ENCODE peak calls at places on chromosomes 2 and 18, in five cellular contexts. X is colonic mucosa; S is OCI-LY7; H is testis; F is effector memory CD4-positive, alpha-beta T cell. V is an unnamed sample. For H3K9me3, the result is how much of the 10 kb centered on the place peaks cover.

GRCh38 chr2:197538412-197538811 is 22.5 kb downstream of the MOB4 start:
- DNase-seq in X (no peak), S (no peak), H (no peak), F (no peak), V (no peak)

GRCh38 chr2:184598313-184599053 is at the start of gene ZNF804A:
- DNase-seq in X (peak), S (peak), H (peak), F (no peak), V (peak)

GRCh38 chr18:48825101-48825745 is 125.5 kb downstream of the SMAD7 start:
- DNase-seq in X (peak), S (no peak), H (no peak), F (no peak), V (peak)

GRCh38 chr18:37252854-37253396 is 312.7 kb downstream of the CELF4 start:
- DNase-seq in X (no peak), S (no peak), H (no peak), F (no peak), V (no peak)

GRCh38 chr2:118292991-118293390 is 204.7 kb downstream of the INSIG2 start:
- DNase-seq in X (no peak), S (no peak), H (no peak), F (no peak), V (no peak)

GRCh38 chr2:71347517-71347916 is 15.9 kb downstream of the ZNF638 start:
- DNase-seq in X (no peak), S (peak), H (no peak), F (no peak), V (no peak)

GRCh38 chr18:55927831-55928230 is 339.8 kb upstream of the TCF4 start:
- DNase-seq in X (no peak), S (no peak), H (no peak), F (no peak), V (no peak)

GRCh38 chr2:6674381-6674780 is 191.3 kb downstream of the CMPK2 start:
- DNase-seq in X (no peak), S (no peak), H (no peak), F (no peak), V (no peak)

GRCh38 chr2:179201884-179202283 is 62.7 kb downstream of the SESTD1 start:
- DNase-seq in X (no peak), S (peak), H (no peak), F (no peak), V (no peak)

GRCh38 chr2:63425079-63425416 is 163.2 kb downstream of the WDPCP start:
- DNase-seq in X (no peak), S (no peak), H (no peak), F (no peak), V (no peak)

GRCh38 chr2:115161531-115162453 is 719.4 kb downstream of the DPP10 start:
- DNase-seq in X (peak), S (no peak), H (peak), F (no peak), V (no peak)

DNA sequence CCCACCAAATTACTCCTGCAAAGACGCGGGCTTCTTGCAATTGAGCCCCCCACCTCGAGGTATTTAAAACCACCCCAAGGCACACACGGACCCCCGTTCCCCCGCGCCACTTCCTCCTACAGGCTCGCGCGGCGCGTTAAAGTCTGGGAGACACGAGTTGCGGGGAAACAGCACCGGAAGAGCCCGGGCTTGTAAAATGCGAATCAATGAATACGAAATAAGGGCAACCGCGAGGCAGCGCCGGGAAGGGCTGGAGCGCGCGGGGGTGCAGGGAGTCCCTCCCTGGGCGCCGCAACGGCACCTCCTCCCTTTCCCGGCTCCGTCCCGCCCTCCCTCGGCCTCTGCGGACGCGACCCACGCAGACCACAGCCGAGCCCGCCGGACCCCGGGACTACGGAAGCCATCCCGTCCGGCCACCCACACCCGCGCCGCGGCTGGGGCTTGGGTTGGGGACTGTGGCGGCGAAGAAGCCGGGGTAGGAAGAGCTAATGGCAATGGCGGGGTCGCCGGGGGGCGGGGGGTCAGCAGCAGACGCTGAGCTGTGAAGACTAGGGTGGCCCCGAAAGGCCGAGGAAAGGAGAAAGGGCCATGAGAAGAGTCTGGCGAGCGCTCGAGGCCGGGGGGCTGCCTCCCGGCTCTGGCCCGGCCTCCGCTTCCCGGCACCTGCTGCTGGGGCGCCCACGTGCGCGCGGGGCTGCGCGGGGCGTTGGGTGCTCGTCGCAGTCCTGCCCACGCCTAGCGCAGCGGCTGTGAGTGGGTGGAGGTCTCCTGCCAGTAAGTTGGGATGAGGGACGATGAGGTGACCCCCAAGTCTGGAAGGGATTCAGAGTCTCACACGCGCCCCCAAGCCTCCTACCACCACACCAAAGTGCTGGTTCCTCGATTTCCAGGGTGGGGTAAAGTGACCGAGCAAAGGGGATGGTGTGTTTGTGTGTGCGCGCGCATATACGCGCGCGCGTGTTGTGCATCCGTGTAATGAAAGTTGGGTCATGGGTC is 1.2 kb upstream of the NETO1 start:
- DNase-seq in X (no peak), S (no peak), H (no peak), F (no peak), V (no peak)
- H3K27ac ChIP-seq in X (no peak), S (no peak), H (no peak), F (no peak), V (no peak)

GRCh38 chr2:173048530-173048900 is 27.1 kb upstream of the MAP3K20 start:
- DNase-seq in X (no peak), S (no peak), H (no peak), F (no peak), V (no peak)
- H3K9me3 ChIP-seq in X (under half), S (under half), H (under half), F (under half), V (under half)

GRCh38 chr18:14098428-14098827 is 33.8 kb downstream of the ZNF519 start:
- DNase-seq in X (no peak), S (no peak), H (no peak), F (no peak), V (no peak)
- H3K27ac ChIP-seq in X (no peak), S (no peak), H (no peak), F (no peak), V (no peak)

DNA sequence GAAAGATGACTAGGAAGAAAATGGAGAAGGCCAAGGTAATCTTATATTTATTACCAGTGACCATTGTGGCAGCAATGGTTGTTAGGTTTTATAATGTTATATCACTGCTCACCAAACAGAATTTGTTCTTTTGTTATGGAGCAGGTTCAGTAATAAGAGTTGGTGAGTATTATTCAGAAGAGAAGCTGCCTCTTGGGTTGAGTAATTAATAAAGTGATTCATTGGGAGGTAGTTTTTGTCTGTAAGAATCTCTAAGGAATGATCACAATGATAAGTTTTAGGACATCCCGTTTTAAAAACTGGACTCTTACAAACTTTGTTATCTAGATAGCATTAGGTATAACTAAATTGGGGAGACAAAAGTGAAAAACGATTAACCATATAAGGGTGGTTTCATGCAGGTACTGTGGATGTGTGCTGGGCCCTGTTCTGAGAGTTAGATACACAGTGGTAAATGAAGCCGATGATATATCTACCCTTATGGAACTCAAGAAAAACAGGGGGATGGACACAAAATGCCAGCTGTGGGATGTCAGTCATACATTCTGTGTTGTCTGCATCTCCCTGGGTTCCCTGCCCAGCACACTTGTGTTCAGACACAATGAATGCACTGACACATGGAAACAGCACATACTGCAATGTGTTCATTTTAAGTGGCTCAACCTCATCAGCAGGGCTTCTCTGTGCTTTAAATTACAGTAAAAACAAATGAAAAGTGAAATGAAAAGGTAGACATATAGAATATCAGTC is 7.5 kb downstream of the MAP4K4 start:
- DNase-seq in X (no peak), S (no peak), H (no peak), F (no peak), V (no peak)
- H3K9me3 ChIP-seq in X (under half), S (under half), H (under half), F (under half), V (under half)

DNA sequence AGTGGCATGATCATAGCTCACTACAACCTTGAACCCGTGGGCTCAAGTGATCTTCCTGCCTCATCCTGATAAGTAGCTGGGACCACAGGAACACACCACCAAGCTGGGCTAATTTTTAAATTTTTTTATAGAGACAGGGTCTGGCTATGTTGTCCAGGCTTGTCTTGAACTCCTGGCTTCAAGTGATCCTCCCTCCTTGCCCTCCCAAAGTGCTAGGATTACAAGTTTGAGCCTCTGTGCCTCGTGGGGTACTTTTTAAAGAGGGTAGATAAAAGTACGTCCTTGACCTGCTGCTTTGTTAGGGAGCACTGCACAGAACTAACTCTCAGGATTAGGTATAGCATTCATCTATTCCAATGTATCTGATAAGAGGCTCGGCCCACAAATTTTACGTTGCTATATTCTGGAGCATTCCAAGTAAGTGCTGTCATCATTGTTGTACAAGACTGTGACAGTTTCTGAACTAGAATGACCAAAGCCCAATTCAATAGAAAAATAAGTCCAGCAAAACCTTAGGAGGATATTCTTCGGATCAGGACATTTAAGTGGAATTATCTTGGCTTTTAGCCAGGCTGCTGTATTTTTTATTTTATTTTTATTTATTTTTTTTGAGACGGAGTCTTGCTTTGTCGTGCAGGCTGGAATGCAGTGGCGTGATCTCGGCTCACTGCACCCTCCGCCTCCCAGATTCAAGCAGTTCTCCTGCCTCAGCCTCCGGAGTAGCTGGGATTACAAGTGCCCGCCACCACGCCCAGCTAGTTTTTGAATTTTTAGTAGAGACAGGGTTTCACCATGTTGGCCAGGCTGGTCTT is 4.1 kb downstream of the MTCL1 start:
- DNase-seq in X (no peak), S (no peak), H (no peak), F (no peak), V (no peak)
- H3K27ac ChIP-seq in X (no peak), S (peak), H (peak), F (no peak), V (no peak)

GRCh38 chr2:94982661-94983060 is 42.8 kb upstream of the MAL start:
- DNase-seq in X (no peak), S (no peak), H (peak), F (no peak), V (no peak)
- H3K9me3 ChIP-seq in X (under half), S (under half), H (under half), F (under half), V (under half)

GRCh38 chr2:8479298-8479697 is 202.6 kb upstream of the ID2 start:
- DNase-seq in X (peak), S (no peak), H (no peak), F (no peak), V (no peak)

GRCh38 chr2:8480936-8481335 is 200.9 kb upstream of the ID2 start:
- DNase-seq in X (no peak), S (no peak), H (no peak), F (no peak), V (no peak)

GRCh38 chr2:8478133-8478793 is 203.6 kb upstream of the ID2 start:
- DNase-seq in X (no peak), S (peak), H (no peak), F (no peak), V (no peak)

GRCh38 chr2:8475349-8476045 is 206.4 kb upstream of the ID2 start:
- DNase-seq in X (peak), S (peak), H (no peak), F (peak), V (no peak)

DNA sequence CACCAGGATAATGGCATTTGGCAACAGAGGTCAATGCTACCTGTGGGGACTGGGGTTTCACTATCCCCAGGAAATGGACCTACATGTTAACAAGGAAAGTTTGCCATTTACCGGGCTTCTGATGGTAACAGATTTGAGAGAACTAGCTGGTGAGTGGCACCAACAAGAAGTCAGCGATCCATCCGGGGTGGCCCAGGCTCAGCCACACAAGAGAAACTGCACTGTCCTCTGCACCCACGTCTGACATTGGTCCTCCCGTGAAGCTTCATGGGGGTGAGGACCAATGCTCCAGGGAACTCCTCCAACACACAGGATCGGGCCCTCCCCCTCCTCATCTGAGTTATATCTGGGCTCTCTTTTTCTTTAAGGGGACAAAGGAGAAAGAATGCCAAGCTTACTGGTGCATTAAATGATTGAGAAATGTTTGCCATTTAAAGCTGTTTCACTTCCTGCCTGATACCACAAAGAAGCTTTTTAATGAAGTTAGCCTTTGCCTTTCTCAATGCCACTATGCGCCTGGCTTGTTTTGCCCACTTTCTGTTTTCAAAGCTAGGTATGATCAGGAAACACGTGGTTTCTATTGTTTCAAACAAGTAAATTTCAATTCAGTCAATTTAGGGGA is 204.2 kb upstream of the ID2 start:
- DNase-seq in X (no peak), S (peak), H (no peak), F (no peak), V (no peak)
- H3K27ac ChIP-seq in X (peak), S (peak), H (no peak), F (peak), V (no peak)

DNA sequence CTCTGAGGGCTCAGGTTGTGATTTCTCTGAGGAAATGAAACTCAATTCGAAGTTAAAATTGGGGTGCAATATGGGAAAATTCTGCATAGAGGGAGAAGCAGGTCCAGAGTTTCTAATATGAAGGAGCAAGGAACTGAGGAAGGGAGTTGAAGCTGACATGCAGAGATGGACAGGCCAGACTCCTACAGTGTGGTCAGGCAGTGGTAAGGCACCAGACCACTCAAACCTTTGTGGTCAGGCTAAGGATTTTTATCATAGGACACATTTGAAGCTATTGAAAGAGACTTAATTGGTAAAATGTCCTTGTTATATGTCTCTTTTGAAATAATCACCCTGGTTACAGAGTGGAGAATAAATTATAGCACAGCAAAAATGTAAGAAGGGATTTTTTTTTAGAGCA is 1074.8 kb upstream of the CDH2 start:
- DNase-seq in X (no peak), S (no peak), H (no peak), F (no peak), V (no peak)
- H3K9me3 ChIP-seq in X (under half), S (under half), H (under half), F (under half), V (under half)

GRCh38 chr18:5466256-5466655 is 77.5 kb downstream of the EPB41L3 start:
- DNase-seq in X (no peak), S (no peak), H (no peak), F (no peak), V (no peak)
- H3K27ac ChIP-seq in X (no peak), S (no peak), H (no peak), F (no peak), V (no peak)

DNA sequence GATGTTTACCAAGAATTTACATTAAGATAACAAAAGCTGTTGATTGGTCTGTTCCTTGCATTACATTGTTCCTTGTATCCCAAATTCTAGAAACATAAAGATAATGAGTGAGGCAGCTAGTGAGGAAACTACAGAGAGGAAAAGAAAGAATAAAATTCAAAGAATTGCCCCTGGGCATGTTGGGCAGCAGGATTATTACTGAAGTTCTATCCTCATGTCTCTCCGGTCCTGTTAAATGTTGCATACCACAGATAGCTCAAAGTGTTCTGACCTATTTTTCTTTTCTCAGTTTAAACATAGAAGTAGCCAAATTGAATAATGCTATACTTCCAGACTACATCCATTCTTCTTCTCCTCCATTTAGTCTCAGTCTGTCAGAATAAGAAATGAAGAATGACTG is 58.2 kb upstream of the DYNC1I2 start:
- DNase-seq in X (no peak), S (no peak), H (no peak), F (no peak), V (no peak)
- H3K9me3 ChIP-seq in X (under half), S (under half), H (under half), F (under half), V (under half)